ENCODE peak calls at places on chromosomes 6 and 20, in seven cellular contexts. L is stomach; W is CD4-positive, alpha-beta T cell; J is heart right ventricle; I is breast epithelium; C is uterus; Y is A549. M is an unnamed sample.

GRCh38 chr20:3701061-3701998 is 11.1 kb downstream of the SIGLEC1 start:
- DNase-seq in W (no peak), L (no peak), C (no peak), Y (no peak), I (no peak), J (no peak), M (peak)

GRCh38 chr6:151161363-151161762 is 78.4 kb upstream of the AKAP12 start:
- DNase-seq in C (no peak), Y (no peak), L (no peak), J (no peak), W (no peak), I (no peak), M (no peak)

GRCh38 chr6:6649824-6650349 is 61.4 kb downstream of the LY86 start:
- DNase-seq in I (no peak), L (no peak), C (no peak), W (no peak), Y (no peak), J (no peak), M (peak)

GRCh38 chr6:140345935-140346334 is 971.5 kb upstream of the CITED2 start:
- DNase-seq in J (no peak), Y (no peak), I (no peak), W (no peak), L (no peak), C (no peak), M (no peak)

GRCh38 chr6:5626727-5627426 is 365.6 kb downstream of the FARS2 start:
- DNase-seq in Y (no peak), I (no peak), W (no peak), J (no peak), C (no peak), L (no peak), M (no peak)

GRCh38 chr6:26363882-26364825 is 844 bp upstream of the BTN3A2 start:
- DNase-seq in Y (no peak), I (no peak), C (peak), L (no peak), J (no peak), W (no peak), M (no peak)

GRCh38 chr6:45650527-45651135 is 272.9 kb upstream of the SUPT3H start:
- DNase-seq in I (no peak), L (no peak), W (no peak), C (no peak), Y (peak), J (no peak), M (no peak)

GRCh38 chr6:43779864-43780260 is 9.9 kb downstream of the VEGFA start:
- DNase-seq in J (no peak), I (peak), C (peak), W (no peak), L (peak), Y (no peak), M (no peak)

GRCh38 chr20:59783020-59784010 is 150.1 kb downstream of the SYCP2 start:
- DNase-seq in W (no peak), C (no peak), L (peak), I (peak), Y (peak), J (peak), M (peak)

GRCh38 chr6:74534485-74535211 is 671.2 kb downstream of the COL12A1 start:
- DNase-seq in C (no peak), L (no peak), I (no peak), W (no peak), Y (peak), J (no peak), M (no peak)

GRCh38 chr6:90080876-90081464 is 186.7 kb downstream of the GJA10 start:
- DNase-seq in W (peak), L (no peak), C (no peak), I (no peak), J (no peak), Y (no peak), M (no peak)

GRCh38 chr6:117548797-117549301 is 53.5 kb downstream of the GOPC start:
- DNase-seq in Y (peak), I (no peak), C (no peak), W (no peak), L (no peak), J (no peak), M (no peak)

GRCh38 chr20:52524865-52525264 is 333.3 kb upstream of the ZFP64 start:
- DNase-seq in Y (no peak), J (no peak), L (no peak), C (no peak), I (no peak), W (no peak), M (no peak)

GRCh38 chr6:161346717-161347504 is 73.0 kb upstream of the AGPAT4 start:
- DNase-seq in C (no peak), L (no peak), I (no peak), W (no peak), J (no peak), Y (no peak), M (no peak)

GRCh38 chr6:6003334-6004146 is 3.2 kb downstream of the NRN1 start:
- DNase-seq in J (peak), L (no peak), Y (no peak), I (no peak), W (no peak), C (no peak), M (peak)

DNA sequence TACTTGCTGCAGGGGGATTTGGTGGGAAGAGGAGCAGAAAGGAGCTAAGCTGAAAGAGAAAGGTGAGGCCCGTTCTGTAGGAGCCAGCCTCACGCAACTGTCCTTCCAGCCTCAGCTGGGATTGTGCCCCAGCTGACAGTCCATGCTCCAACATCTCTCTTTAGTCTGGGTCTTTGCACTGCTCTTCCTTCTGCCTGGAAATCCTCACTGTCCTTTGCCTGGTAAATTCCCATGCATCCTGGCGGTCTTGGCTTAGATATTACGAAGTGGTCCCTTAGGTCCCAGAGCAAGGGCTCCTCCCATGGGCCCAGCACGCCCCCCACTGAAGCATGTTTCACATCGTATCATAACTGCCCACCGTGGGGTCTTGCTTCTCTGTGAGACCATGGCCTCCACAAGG is 52.2 kb downstream of the FGD2 start:
- DNase-seq in W (no peak), I (no peak), C (no peak), Y (no peak), L (no peak), J (no peak), M (no peak)
- H3K27ac ChIP-seq in W (no peak), I (no peak), C (no peak), Y (peak), L (no peak), J (no peak), M (peak)

GRCh38 chr20:62900692-62901584 is 25.4 kb downstream of the DIDO1 start:
- DNase-seq in C (no peak), Y (peak), L (peak), J (no peak), I (no peak), W (peak), M (no peak)
- TF ChIP-seq CTCF in C (no peak), Y (no peak), L (no peak), J (no peak), I (peak), W (no peak), M (no peak)

GRCh38 chr6:111677186-111677990 is 71.7 kb upstream of the TRAF3IP2 start:
- DNase-seq in J (no peak), L (no peak), I (no peak), C (no peak), Y (no peak), W (no peak), M (no peak)
- H3K27ac ChIP-seq in J (no peak), L (no peak), I (no peak), C (no peak), Y (no peak), W (no peak), M (no peak)

DNA sequence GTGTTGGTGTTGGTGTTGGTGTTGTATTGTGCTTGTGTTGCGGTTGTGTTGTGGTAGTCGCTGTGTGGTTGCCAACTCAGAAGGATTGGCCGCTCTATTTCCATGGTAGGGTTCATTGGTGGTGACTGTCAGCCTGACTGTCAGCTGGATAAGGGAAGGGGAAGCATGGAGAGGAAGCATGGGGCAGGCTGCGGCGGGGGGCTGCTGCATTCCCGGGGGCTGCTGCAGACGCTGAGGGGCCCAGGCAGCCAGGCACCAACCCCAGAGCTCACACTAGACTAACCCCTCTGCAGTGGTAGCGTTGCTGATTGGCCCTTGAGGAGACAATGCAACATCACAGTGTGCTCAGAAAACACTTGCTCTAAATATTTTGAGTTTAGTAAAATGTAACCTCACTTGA is 199.2 kb downstream of the SMOC2 start:
- DNase-seq in L (no peak), J (no peak), W (no peak), Y (no peak), C (no peak), I (no peak), M (no peak)
- TF ChIP-seq CTCF in L (no peak), J (no peak), W (no peak), Y (no peak), C (no peak), I (no peak), M (no peak)

GRCh38 chr20:46562373-46563169 is 12.1 kb upstream of the OCSTAMP start:
- DNase-seq in L (peak), J (peak), Y (peak), W (peak), I (peak), C (peak), M (no peak)
- H3K27ac ChIP-seq in L (no peak), J (peak), Y (no peak), W (no peak), I (peak), C (peak), M (peak)

DNA sequence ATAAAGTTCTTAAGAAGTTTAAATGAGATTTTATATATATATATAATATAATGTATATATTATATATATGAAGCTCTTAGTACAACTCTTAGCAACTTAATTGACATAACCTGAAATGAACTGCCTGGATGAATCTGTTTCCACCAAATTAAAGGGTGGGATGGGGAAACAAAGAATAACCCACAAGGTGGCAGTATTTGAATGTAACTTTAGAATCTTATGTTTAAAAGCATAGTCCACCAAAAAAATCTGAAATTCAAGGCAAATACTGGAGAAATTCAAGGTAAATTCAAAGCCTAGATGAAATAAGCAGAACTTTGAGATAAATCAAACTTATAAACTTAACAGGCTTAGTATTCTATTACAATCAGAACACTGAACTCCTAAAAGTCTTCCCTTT is 4.4 kb upstream of the IBTK start:
- DNase-seq in W (no peak), I (no peak), Y (peak), C (no peak), J (no peak), L (no peak), M (no peak)
- TF ChIP-seq CTCF in W (peak), I (peak), Y (peak), C (peak), J (peak), L (peak), M (peak)

DNA sequence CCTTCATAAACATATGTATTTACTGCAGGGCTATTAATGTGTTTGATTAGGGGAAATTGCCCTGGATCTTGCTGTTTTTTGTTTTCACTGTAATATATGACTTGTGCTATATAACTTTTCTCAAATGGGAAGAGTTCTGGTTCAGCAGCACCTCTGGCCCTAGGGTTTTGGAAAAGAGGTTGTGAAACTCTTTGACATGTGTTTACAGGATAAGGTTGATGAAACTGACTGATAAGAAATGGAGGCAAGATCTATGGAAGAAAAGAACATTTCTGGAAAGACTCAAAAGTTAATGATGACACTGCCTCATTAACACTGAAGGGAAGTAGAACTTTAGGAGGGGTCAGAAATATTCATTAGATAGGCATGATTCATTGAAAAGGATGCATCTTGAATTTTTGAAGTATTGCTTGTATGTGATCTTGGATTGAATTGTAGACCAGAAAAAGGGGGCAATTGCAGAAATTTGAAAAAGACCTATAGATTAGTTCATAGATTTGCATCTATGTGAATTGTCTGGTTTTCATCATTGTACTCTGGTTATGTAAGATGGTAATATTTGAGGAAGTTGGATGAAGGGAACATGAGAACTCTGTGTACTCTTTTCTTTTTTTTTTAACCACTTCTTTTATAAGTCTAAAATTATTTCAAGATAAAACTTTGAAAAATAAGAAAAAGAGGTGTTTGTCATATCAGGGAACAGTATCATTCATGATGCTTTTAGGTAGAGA is 54.0 kb downstream of the UTRN start:
- DNase-seq in J (no peak), W (no peak), C (no peak), L (no peak), Y (no peak), I (no peak), M (no peak)
- H3K27ac ChIP-seq in J (peak), W (no peak), C (peak), L (peak), Y (no peak), I (no peak), M (no peak)

DNA sequence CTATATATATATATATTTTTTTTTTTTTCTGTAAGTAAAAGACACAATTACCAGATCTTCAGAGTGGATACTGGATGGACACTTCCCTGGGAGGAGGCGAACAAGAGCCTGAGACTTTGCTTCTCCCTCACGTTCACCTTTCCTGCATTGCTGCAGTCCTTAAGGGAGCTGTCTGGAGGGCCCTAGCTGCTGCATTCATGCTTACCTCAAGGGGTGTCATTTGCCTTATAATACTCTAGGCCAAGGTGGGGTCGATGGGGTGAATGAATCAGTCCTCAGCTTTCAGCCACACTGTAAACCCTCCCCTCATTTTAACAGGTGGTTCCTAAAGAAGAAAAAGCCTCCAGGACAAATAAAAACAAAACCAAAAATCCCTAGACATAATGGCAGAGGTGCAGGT is 34.8 kb upstream of the CD83 start:
- DNase-seq in C (no peak), W (no peak), I (no peak), Y (no peak), L (no peak), J (no peak), M (no peak)
- TF ChIP-seq CTCF in C (no peak), W (no peak), I (no peak), Y (no peak), L (no peak), J (no peak), M (no peak)

DNA sequence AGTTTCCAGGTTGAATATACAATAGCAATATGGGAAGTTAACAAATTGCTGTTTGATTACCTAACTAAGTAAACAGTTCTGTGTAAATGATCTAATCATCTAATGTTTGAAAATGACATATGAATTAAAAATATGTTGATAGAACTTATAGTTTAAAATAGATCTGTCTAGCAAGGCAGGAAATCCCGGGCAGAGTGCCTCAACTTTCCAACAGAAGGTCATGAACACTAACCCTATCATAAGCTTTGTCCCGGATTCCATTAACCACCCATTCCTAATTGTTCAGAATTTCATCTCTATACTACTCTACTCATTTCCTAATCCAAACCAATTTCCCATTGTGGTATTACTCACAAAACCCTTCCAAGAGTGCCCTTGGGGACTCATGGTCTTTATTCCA is 10.2 kb downstream of the TAAR1 start:
- DNase-seq in L (no peak), Y (no peak), C (no peak), W (no peak), J (no peak), I (no peak), M (no peak)
- H3K27ac ChIP-seq in L (no peak), Y (no peak), C (no peak), W (no peak), J (no peak), I (no peak), M (no peak)

M was measured in vagina.